ENCODE peak calls at places on chromosomes 2 and 18, in four cellular contexts. R is head of caudate nucleus; U is HTR-8/SVneo; C is naive thymus-derived CD8-positive, alpha-beta T cell. S is an unnamed sample.

GRCh38 chr18:79379931-79380815 is 15.6 kb upstream of the NFATC1 start:
- DNase-seq in R (no peak), U (no peak), C (no peak), S (no peak)

GRCh38 chr2:132651115-132652099 is 18.6 kb downstream of the LYPD1 start:
- DNase-seq in R (peak; percentile 42), U (peak; percentile 51), C (no peak), S (peak; percentile 72)

GRCh38 chr2:42098571-42099430 is 51.0 kb downstream of the PKDCC start:
- DNase-seq in R (no peak), U (no peak), C (peak; percentile 39), S (no peak)

GRCh38 chr2:122183890-122184289 is 428.4 kb downstream of the TSN start:
- DNase-seq in R (no peak), U (no peak), C (no peak), S (no peak)

GRCh38 chr2:48107326-48107925 is 201.1 kb upstream of the FBXO11 start:
- DNase-seq in R (no peak), U (peak; percentile 69), C (no peak), S (peak; percentile 71)

GRCh38 chr2:144510206-144510991 is 9.5 kb downstream of the ZEB2 start:
- DNase-seq in R (no peak), U (no peak), C (no peak), S (peak; percentile 72)

GRCh38 chr2:205188516-205189138 is 493.7 kb upstream of the NRP2 start:
- DNase-seq in R (no peak), U (no peak), C (no peak), S (peak; percentile 95)

GRCh38 chr2:199862779-199863178 is 11.8 kb upstream of the FTCDNL1 start:
- DNase-seq in R (no peak), U (no peak), C (no peak), S (no peak)

GRCh38 chr18:34543356-34543755 is 166.7 kb upstream of the DTNA start:
- DNase-seq in R (no peak), U (no peak), C (no peak), S (no peak)

GRCh38 chr2:98464772-98465310 is 20.2 kb downstream of the INPP4A start:
- DNase-seq in R (no peak), U (no peak), C (no peak), S (no peak)

GRCh38 chr2:152473151-152473857 is 138.3 kb downstream of the FMNL2 start:
- DNase-seq in R (no peak), U (no peak), C (no peak), S (no peak)

GRCh38 chr2:216636570-216637450 is 3.6 kb downstream of the IGFBP2 start:
- DNase-seq in R (no peak), U (no peak), C (no peak), S (peak; percentile 56)

GRCh38 chr2:20146401-20146800 is 78.5 kb downstream of the SDC1 start:
- DNase-seq in R (no peak), U (no peak), C (no peak), S (peak; percentile 76)

GRCh38 chr2:215727507-215728503 is 285.5 kb downstream of the MREG start:
- DNase-seq in R (no peak), U (no peak), C (no peak), S (no peak)

GRCh38 chr18:79507546-79508480 is 112.1 kb downstream of the NFATC1 start:
- DNase-seq in R (peak; percentile 74), U (no peak), C (peak; percentile 49), S (peak; percentile 38)

GRCh38 chr2:231527091-231527395 is 3.2 kb downstream of the NMUR1 start:
- DNase-seq in R (no peak), U (no peak), C (no peak), S (no peak)

GRCh38 chr2:45134726-45135125 is 125.5 kb upstream of the SIX2 start:
- DNase-seq in R (no peak), U (no peak), C (no peak), S (peak; percentile 36)

GRCh38 chr2:119914266-119914665 is 98.6 kb upstream of the EPB41L5 start:
- DNase-seq in R (no peak), U (no peak), C (no peak), S (no peak)

GRCh38 chr2:235217814-235218213 is 266.0 kb downstream of the SH3BP4 start:
- DNase-seq in R (no peak), U (no peak), C (no peak), S (peak; percentile 7)

GRCh38 chr2:85277416-85278158 is 50.2 kb downstream of the TGOLN2 start:
- DNase-seq in R (no peak), U (no peak), C (no peak), S (peak; percentile 78)

GRCh38 chr18:59685501-59685900 is 11.7 kb downstream of the CCBE1 start:
- DNase-seq in R (no peak), U (no peak), C (no peak), S (no peak)

GRCh38 chr2:160719116-160719515 is 225.5 kb upstream of the RBMS1 start:
- DNase-seq in R (no peak), U (no peak), C (no peak), S (peak; percentile 78)

GRCh38 chr2:130823886-130824491 is 12.7 kb upstream of the ARHGEF4 start:
- DNase-seq in R (no peak), U (no peak), C (no peak), S (no peak)

GRCh38 chr2:136917281-136917680 is 151.9 kb downstream of the THSD7B start:
- DNase-seq in R (no peak), U (no peak), C (no peak), S (no peak)

GRCh38 chr18:23920054-23920453 is 94.5 kb upstream of the TTC39C start:
- DNase-seq in R (no peak), U (no peak), C (no peak), S (peak; percentile 21)

GRCh38 chr2:19038096-19039015 is 320.1 kb downstream of the OSR1 start:
- DNase-seq in R (no peak), U (peak; percentile 26), C (no peak), S (peak; percentile 68)

GRCh38 chr2:233447506-233448219 is 93.4 kb downstream of the DGKD start:
- DNase-seq in R (no peak), U (no peak), C (no peak), S (no peak)

S was measured in fibroblast of lung.